ENCODE peak calls at places on chromosomes 4 and X, in seven cellular contexts. D is neuronal stem cell, N is mesendoderm, K is H9, I is H1, V is IMR-90, L is mesenchymal stem cell. G is an unnamed sample.
A peak's percentile ranks its signal among the peaks of the same experiment; 100 is the strongest.

GRCh38 chrX:119574394-119575266 is at the start of gene UBE2A:
- DNase-seq in D (peak; percentile 88), V (peak; percentile 87), L (peak; percentile 93), N (peak; percentile 93), I (peak; percentile 89), K (peak; percentile 87), G (peak; percentile 73)

GRCh38 chrX:1434871-1435240 is 17.9 kb downstream of the ASMTL start:
- DNase-seq in N (no peak), I (no peak), D (no peak), K (no peak), V (no peak), L (no peak), G (no peak)

GRCh38 chrX:78555401-78555980 is 103.6 kb downstream of the RTL3 start:
- DNase-seq in N (no peak), L (peak; percentile 0), V (no peak), D (no peak), I (no peak), K (no peak), G (no peak)

GRCh38 chr4:20075479-20075878 is 176.2 kb upstream of the SLIT2 start:
- DNase-seq in N (no peak), D (no peak), K (no peak), I (no peak), V (peak; percentile 1), L (peak; percentile 16), G (no peak)

GRCh38 chr4:38386654-38387188 is 277.3 kb upstream of the KLF3 start:
- DNase-seq in D (no peak), K (no peak), I (no peak), L (no peak), N (no peak), V (no peak), G (no peak)

GRCh38 chr4:183832776-183833450 is 72.2 kb upstream of the STOX2 start:
- DNase-seq in I (no peak), L (no peak), V (no peak), D (no peak), N (no peak), K (no peak), G (peak; percentile 64)

GRCh38 chrX:117957128-117957527 is 159.5 kb downstream of the KLHL13 start:
- DNase-seq in V (peak; percentile 25), I (no peak), L (no peak), D (no peak), N (no peak), K (no peak), G (no peak)

GRCh38 chr4:159682996-159683395 is 580.1 kb downstream of the RAPGEF2 start:
- DNase-seq in D (no peak), I (no peak), K (no peak), L (peak; percentile 69), N (no peak), V (no peak), G (no peak)

GRCh38 chr4:149784018-149784417 is 31.6 kb downstream of the IQCM start:
- DNase-seq in V (peak; percentile 32), K (no peak), D (no peak), N (no peak), L (peak; percentile 23), I (no peak), G (no peak)

GRCh38 chr4:76457885-76458284 is 22.9 kb downstream of the SHROOM3 start:
- DNase-seq in N (peak; percentile 58), I (no peak), K (peak; percentile 39), D (no peak), L (peak; percentile 18), V (no peak), G (peak; percentile 4)

GRCh38 chr4:158094413-158095110 is 78.3 kb downstream of the GASK1B start:
- DNase-seq in K (no peak), L (no peak), I (no peak), V (peak; percentile 71), D (no peak), N (peak; percentile 97), G (peak; percentile 90)

GRCh38 chrX:19513383-19513782 is 1.9 kb downstream of the MAP3K15 start:
- DNase-seq in K (no peak), I (no peak), L (no peak), N (peak; percentile 10), D (no peak), V (peak; percentile 4), G (no peak)

GRCh38 chr4:40952672-40953071 is 202.9 kb downstream of the NSUN7 start:
- DNase-seq in N (no peak), K (no peak), I (no peak), L (no peak), D (no peak), V (no peak), G (no peak)

GRCh38 chrX:130877892-130878321 is 25.1 kb downstream of the ENOX2 start:
- DNase-seq in I (no peak), D (no peak), L (no peak), V (no peak), K (no peak), N (no peak), G (no peak)

GRCh38 chrX:120794525-120794975 is 81.1 kb downstream of the CT47B1 start:
- DNase-seq in I (no peak), D (no peak), N (no peak), V (no peak), L (no peak), K (no peak), G (peak; percentile 45)

GRCh38 chr4:158904815-158905214 is 136.0 kb downstream of the FNIP2 start:
- DNase-seq in I (no peak), D (no peak), V (no peak), K (no peak), N (no peak), L (no peak), G (no peak)

GRCh38 chr4:144782345-144782744 is 136.4 kb downstream of the HHIP start:
- DNase-seq in D (no peak), L (no peak), K (no peak), I (no peak), N (no peak), V (no peak), G (no peak)

GRCh38 chr4:168689791-168690190 is 192.9 kb downstream of the PALLD start:
- DNase-seq in I (no peak), V (no peak), L (no peak), D (no peak), N (no peak), K (no peak), G (no peak)

GRCh38 chr4:13240066-13240465 is 244.1 kb downstream of the RAB28 start:
- DNase-seq in V (no peak), I (no peak), D (no peak), L (peak; percentile 80), K (no peak), N (no peak), G (no peak)

GRCh38 chr4:159174645-159175147 is 71.8 kb downstream of the RAPGEF2 start:
- DNase-seq in K (no peak), D (no peak), N (no peak), V (peak; percentile 12), I (no peak), L (peak; percentile 45), G (no peak)

GRCh38 chr4:108834787-108835384 is 72.0 kb upstream of the ETNPPL start:
- DNase-seq in V (peak; percentile 74), N (peak; percentile 40), L (peak; percentile 62), I (no peak), K (no peak), D (peak; percentile 50), G (no peak)

GRCh38 chr4:40316782-40317635 is 18.1 kb upstream of the CHRNA9 start:
- DNase-seq in K (peak; percentile 83), N (peak; percentile 90), D (peak; percentile 67), V (peak; percentile 91), I (peak; percentile 72), L (peak; percentile 97), G (peak; percentile 96)

GRCh38 chrX:136450050-136450830 is 37.5 kb upstream of the BRS3 start:
- DNase-seq in L (peak; percentile 5), V (peak; percentile 23), I (no peak), N (no peak), D (no peak), K (no peak), G (peak; percentile 66)

GRCh38 chr4:38917481-38918025 is 49.9 kb downstream of the FAM114A1 start:
- DNase-seq in L (no peak), D (no peak), K (no peak), V (peak; percentile 81), N (no peak), I (no peak), G (no peak)

DNA sequence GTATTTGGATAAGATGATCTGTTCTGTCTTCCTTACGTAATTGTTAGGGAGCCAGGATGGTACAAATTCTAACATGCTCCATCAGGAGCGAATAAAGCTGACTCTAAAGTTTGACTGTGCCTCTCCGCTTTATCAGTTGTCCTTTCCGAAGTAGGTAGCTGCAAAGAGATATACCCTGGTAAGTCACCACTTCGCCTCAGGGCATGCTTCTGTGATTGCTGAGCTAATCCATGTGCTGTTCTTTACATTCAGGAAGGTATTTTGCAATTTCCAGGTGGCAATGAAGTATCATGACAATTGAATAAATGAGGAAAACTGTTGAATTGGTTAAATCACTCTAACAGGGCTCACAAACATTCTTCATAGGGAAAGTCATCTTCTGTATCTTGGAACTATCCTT is 38.9 kb downstream of the KIT start:
- DNase-seq in L (no peak), D (no peak), I (no peak), K (no peak), N (peak; percentile 58), V (no peak), G (peak; percentile 11)
- H3K23ac ChIP-seq in L (no peak overlapping the region), D (no peak overlapping the region), I (no peak overlapping the region), K (no peak overlapping the region), N (no peak overlapping the region), V (no peak overlapping the region), G (no peak overlapping the region)

DNA sequence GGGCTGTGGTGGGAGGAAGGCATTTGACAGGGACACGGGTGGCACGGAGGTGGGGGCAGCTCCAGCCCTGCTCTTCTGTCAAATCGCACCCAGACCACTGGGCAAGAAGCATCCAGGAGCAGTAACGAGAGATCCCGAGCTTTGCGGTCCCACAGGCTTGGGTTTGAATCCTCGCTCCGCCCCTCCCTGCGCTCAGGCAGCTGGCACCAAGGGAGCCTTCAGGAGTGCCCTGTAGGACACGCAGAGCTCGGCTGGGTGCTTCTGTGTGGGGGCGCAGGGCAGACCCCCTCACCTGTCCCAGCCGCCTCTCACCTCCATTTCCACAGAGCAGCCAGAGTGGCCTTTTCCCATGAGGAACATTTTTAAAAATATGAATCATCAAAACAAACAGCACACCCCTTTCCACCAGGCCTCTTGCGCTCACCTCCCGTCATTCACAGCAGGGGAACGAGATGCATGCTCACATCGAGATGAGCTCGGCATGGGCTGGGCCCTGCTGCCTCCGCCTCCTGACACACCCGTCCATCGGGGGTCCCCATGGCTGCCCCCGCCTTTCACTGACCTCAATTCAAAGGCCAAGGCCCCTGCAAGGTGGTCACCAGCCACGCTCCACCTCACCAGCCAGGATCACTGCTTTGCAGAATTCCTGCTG is 52.8 kb downstream of the ACOX3 start:
- DNase-seq in D (no peak), K (no peak), L (no peak), V (no peak), I (no peak), N (no peak), G (no peak)
- H3K4me1 ChIP-seq in D (peaks cover 3% of the 10 kb centered on the region), K (no peaks in the 10 kb centered on the region), L (peaks cover 43% of the 10 kb centered on the region), V (peaks cover 10% of the 10 kb centered on the region), I (no peaks in the 10 kb centered on the region), N (no peaks in the 10 kb centered on the region), G (peaks cover 33% of the 10 kb centered on the region)

GRCh38 chr4:120921456-120922389 is 803 bp downstream of the PRDM5 start:
- DNase-seq in K (peak; percentile 53), I (peak; percentile 65), D (no peak), V (peak; percentile 68), L (peak; percentile 76), N (peak; percentile 59), G (peak; percentile 1)
- H3K4me2 ChIP-seq in K (peak overlapping the region; percentile 77), I (peak overlapping the region; percentile 73), D (peak overlapping the region; percentile 77), V (peak overlapping the region; percentile 44), L (peak overlapping the region; percentile 83), N (peak overlapping the region; percentile 56), G (peak overlapping the region; percentile 88)

DNA sequence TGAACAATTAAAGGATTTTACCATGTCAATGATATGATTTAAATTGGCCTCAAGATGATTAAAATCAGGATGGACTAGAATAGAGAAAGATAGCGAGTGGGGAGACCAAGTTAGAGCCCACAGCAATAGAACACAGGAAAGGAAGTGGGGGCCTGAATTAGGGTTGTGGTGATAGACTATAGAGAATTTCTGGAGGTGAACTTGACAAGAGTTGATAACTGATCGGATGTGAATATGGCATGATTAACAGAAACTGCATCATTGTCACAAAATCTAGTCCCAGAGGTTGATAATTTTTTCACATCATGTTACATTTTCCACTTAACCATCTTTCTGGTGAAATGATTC is 26.3 kb upstream of the TRPC3 start:
- DNase-seq in K (no peak), I (no peak), V (no peak), L (no peak), D (no peak), N (no peak), G (no peak)
- H3K23ac ChIP-seq in K (no peak overlapping the region), I (no peak overlapping the region), V (no peak overlapping the region), L (no peak overlapping the region), D (no peak overlapping the region), N (no peak overlapping the region), G (no peak overlapping the region)